ENCODE peak calls at places on chromosomes 7 and 10, in five cellular contexts. N is fibroblast of lung, R is kidney, U is thoracic aorta, C is tibial nerve. E is an unnamed sample.

GRCh38 chr10:93386496-93387369 is 95.4 kb downstream of the MYOF start:
- DNase-seq in N (no peak), R (peak), U (no peak), C (no peak), E (no peak)

GRCh38 chr10:129028425-129028824 is 438.6 kb upstream of the MGMT start:
- DNase-seq in N (no peak), R (no peak), U (no peak), C (no peak), E (no peak)

GRCh38 chr7:96667026-96667425 is 42.6 kb downstream of the SEM1 start:
- DNase-seq in N (peak), R (no peak), U (no peak), C (no peak), E (no peak)

GRCh38 chr7:52634996-52635395 is 400.4 kb upstream of the POM121L12 start:
- DNase-seq in N (peak), R (no peak), U (no peak), C (no peak), E (no peak)

GRCh38 chr7:131365876-131366275 is 38.2 kb downstream of the MKLN1 start:
- DNase-seq in N (peak), R (no peak), U (no peak), C (no peak), E (no peak)

GRCh38 chr7:105664816-105665525 is 83.7 kb upstream of the EFCAB10 start:
- DNase-seq in N (peak), R (no peak), U (no peak), C (no peak), E (no peak)

GRCh38 chr7:44307301-44307900 is 18.0 kb downstream of the CAMK2B start:
- DNase-seq in N (peak), R (peak), U (no peak), C (no peak), E (no peak)

GRCh38 chr7:125149151-125149550 is 219.5 kb upstream of the POT1 start:
- DNase-seq in N (peak), R (no peak), U (no peak), C (no peak), E (no peak)

GRCh38 chr10:27745719-27746363 is at the start of gene MKX:
- DNase-seq in N (peak), R (peak), U (no peak), C (no peak), E (peak)

GRCh38 chr10:48990226-48990625 is 50.6 kb upstream of the LRRC18 start:
- DNase-seq in N (no peak), R (no peak), U (no peak), C (no peak), E (no peak)

GRCh38 chr10:73044378-73045285 is 52.0 kb downstream of the P4HA1 start:
- DNase-seq in N (peak), R (no peak), U (no peak), C (no peak), E (no peak)

GRCh38 chr7:72101444-72101843 is 310.7 kb downstream of the CALN1 start:
- DNase-seq in N (no peak), R (no peak), U (no peak), C (no peak), E (no peak)

GRCh38 chr10:970311-971149 is 17.7 kb upstream of the GTPBP4 start:
- DNase-seq in N (no peak), R (no peak), U (no peak), C (no peak), E (no peak)

GRCh38 chr10:60235001-60235400 is 154.7 kb downstream of the ANK3 start:
- DNase-seq in N (peak), R (no peak), U (no peak), C (no peak), E (no peak)

GRCh38 chr7:36904802-36905201 is 180.5 kb upstream of the AOAH start:
- DNase-seq in N (no peak), R (no peak), U (no peak), C (no peak), E (no peak)

GRCh38 chr7:114931656-114932011 is 9.7 kb downstream of the MDFIC start:
- DNase-seq in N (no peak), R (no peak), U (no peak), C (no peak), E (peak)

GRCh38 chr10:4514445-4515108 is 311.4 kb upstream of the AKR1E2 start:
- DNase-seq in N (no peak), R (peak), U (no peak), C (peak), E (no peak)

GRCh38 chr7:11466517-11467105 is 365.4 kb downstream of the THSD7A start:
- DNase-seq in N (no peak), R (no peak), U (no peak), C (no peak), E (no peak)

GRCh38 chr7:131103997-131104396 is 223.7 kb upstream of the MKLN1 start:
- DNase-seq in N (peak), R (no peak), U (no peak), C (no peak), E (no peak)

GRCh38 chr7:37912756-37913155 is 3.9 kb downstream of the SFRP4 start:
- DNase-seq in N (peak), R (no peak), U (no peak), C (no peak), E (no peak)

GRCh38 chr7:106060394-106060920 is 51.7 kb downstream of the SYPL1 start:
- DNase-seq in N (no peak), R (no peak), U (no peak), C (no peak), E (no peak)

GRCh38 chr10:47214520-47214919 is 85.5 kb upstream of the GDF10 start:
- DNase-seq in N (no peak), R (no peak), U (no peak), C (no peak), E (no peak)

GRCh38 chr7:6833636-6834035 is 7.6 kb upstream of the CCZ1B start:
- DNase-seq in N (no peak), R (no peak), U (no peak), C (no peak), E (no peak)

GRCh38 chr10:74081192-74081803 is 69.3 kb downstream of the AP3M1 start:
- DNase-seq in N (peak), R (no peak), U (no peak), C (no peak), E (peak)

GRCh38 chr7:122013070-122013469 is 131.0 kb downstream of the AASS start:
- DNase-seq in N (no peak), R (no peak), U (no peak), C (no peak), E (no peak)

GRCh38 chr7:116834815-116835533 is 27.4 kb upstream of the CAPZA2 start:
- DNase-seq in N (peak), R (no peak), U (no peak), C (no peak), E (no peak)

GRCh38 chr7:75966209-75966961 is 28.0 kb downstream of the TMEM120A start:
- DNase-seq in N (peak), R (peak), U (peak), C (no peak), E (no peak)

GRCh38 chr10:95517536-95518454 is 43.4 kb downstream of the SORBS1 start:
- DNase-seq in N (peak), R (no peak), U (no peak), C (no peak), E (no peak)

GRCh38 chr7:144513332-144513731 is 109.8 kb upstream of the NOBOX start:
- DNase-seq in N (no peak), R (no peak), U (no peak), C (no peak), E (no peak)

GRCh38 chr7:96676901-96677300 is 32.7 kb downstream of the SEM1 start:
- DNase-seq in N (no peak), R (no peak), U (no peak), C (no peak), E (no peak)

GRCh38 chr7:42739591-42739990 is 172.3 kb downstream of the C7orf25 start:
- DNase-seq in N (no peak), R (no peak), U (no peak), C (no peak), E (no peak)

GRCh38 chr7:66213637-66214036 is 8.5 kb downstream of the TPST1 start:
- DNase-seq in N (peak), R (no peak), U (no peak), C (no peak), E (no peak)

GRCh38 chr10:133616371-133617130 is 10.0 kb downstream of the FRG2B start:
- DNase-seq in N (no peak), R (no peak), U (no peak), C (no peak), E (no peak)

GRCh38 chr7:103031024-103031423 is 43.6 kb downstream of the FBXL13 start:
- DNase-seq in N (no peak), R (no peak), U (no peak), C (no peak), E (no peak)

GRCh38 chr7:136179829-136180721 is 202.9 kb upstream of the MTPN start:
- DNase-seq in N (no peak), R (no peak), U (no peak), C (no peak), E (no peak)

GRCh38 chr7:50782376-50783208 is at the start of gene GRB10:
- DNase-seq in N (peak), R (peak), U (no peak), C (no peak), E (no peak)

GRCh38 chr7:128890306-128891109 is 20.0 kb downstream of the KCP start:
- DNase-seq in N (no peak), R (peak), U (no peak), C (no peak), E (no peak)

GRCh38 chr10:119221666-119222065 is 14.3 kb downstream of the GRK5 start:
- DNase-seq in N (no peak), R (no peak), U (no peak), C (no peak), E (no peak)
- H3K27ac ChIP-seq in N (peak), R (no peak), U (peak), C (peak), E (no peak)

DNA sequence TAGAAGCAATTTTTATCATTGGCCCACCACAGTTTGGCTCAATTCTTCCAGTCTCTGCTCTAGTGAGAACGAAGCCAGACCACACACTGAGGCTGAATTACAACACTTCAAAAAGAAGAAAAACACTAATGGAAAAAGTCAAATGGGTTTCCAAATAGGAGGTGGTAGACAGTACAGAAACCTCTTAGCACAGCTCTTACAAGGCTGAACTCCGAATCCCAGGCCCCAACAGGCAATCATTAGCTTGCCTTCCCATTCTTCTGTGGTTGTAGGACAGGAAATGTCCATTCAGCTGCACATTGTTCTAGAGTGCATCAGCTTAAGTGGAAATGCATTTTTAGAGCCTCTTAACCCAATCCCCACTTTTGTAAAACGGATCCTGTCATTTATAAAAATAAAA is 115.1 kb upstream of the MEOX2 start:
- DNase-seq in N (peak), R (no peak), U (no peak), C (peak), E (no peak)
- H3K27ac ChIP-seq in N (no peak), R (no peak), U (no peak), C (peak), E (no peak)

GRCh38 chr10:124730790-124731189 is 13.4 kb downstream of the FAM53B start:
- DNase-seq in N (no peak), R (no peak), U (no peak), C (no peak), E (no peak)

GRCh38 chr10:124727389-124727960 is 16.7 kb downstream of the FAM53B start:
- DNase-seq in N (no peak), R (no peak), U (no peak), C (no peak), E (no peak)

GRCh38 chr10:124728071-124728829 is 15.9 kb downstream of the FAM53B start:
- DNase-seq in N (no peak), R (peak), U (no peak), C (no peak), E (no peak)

GRCh38 chr10:124731551-124731950 is 12.6 kb downstream of the FAM53B start:
- DNase-seq in N (no peak), R (peak), U (no peak), C (no peak), E (peak)

DNA sequence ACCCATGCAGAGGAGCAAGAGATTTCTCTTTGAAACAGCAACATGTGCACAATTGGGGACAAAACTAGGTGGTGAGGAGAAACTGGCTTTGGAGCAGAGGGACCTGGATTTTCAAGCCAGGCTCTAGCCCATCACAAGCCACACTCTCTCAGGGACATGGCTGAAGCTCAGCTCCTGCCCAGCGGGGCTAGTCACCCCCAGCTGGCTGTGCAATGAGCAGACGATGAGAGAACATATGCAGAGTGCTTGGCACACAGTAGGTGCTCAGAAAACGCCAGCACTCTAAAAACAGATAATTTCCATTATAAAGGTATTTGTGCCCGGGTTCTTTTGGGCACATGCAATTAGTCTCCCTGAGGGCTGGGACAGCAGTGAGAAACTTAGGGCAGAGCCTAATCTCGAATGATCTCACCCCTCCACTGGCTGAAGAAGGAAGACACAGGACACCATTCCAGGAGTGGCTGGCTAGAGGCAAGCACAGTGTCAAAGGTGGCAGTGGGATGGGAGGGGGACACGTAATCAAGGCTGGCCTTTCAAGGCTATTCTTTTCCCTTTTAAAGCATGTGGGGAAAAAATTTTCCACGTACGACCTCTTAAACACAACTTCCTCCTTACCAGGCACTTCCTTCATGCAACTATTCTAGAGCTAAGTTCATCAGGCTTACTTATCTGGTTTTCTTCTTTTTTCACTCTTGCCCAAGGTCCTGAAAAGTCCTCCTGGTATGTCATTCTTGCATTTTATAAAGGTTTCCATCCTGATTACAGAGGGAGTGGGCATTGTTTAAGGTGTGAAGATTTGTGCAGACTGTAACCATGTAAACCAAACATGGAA is 15.1 kb downstream of the FAM53B start:
- DNase-seq in N (no peak), R (peak), U (no peak), C (no peak), E (no peak)
- H3K27ac ChIP-seq in N (no peak), R (peak), U (peak), C (peak), E (no peak)

GRCh38 chr7:20200361-20200760 is 16.8 kb downstream of the MACC1 start:
- DNase-seq in N (no peak), R (no peak), U (no peak), C (no peak), E (no peak)
- H3K27ac ChIP-seq in N (no peak), R (peak), U (no peak), C (no peak), E (no peak)

GRCh38 chr10:69409968-69410367 is 6.8 kb downstream of the TACR2 start:
- DNase-seq in N (no peak), R (no peak), U (no peak), C (peak), E (no peak)

GRCh38 chr10:69409176-69409495 is 7.6 kb downstream of the TACR2 start:
- DNase-seq in N (no peak), R (no peak), U (no peak), C (no peak), E (no peak)

GRCh38 chr10:69411476-69411875 is 5.2 kb downstream of the TACR2 start:
- DNase-seq in N (no peak), R (no peak), U (no peak), C (no peak), E (no peak)

GRCh38 chr10:69412232-69412631 is 4.5 kb downstream of the TACR2 start:
- DNase-seq in N (no peak), R (no peak), U (no peak), C (no peak), E (no peak)

DNA sequence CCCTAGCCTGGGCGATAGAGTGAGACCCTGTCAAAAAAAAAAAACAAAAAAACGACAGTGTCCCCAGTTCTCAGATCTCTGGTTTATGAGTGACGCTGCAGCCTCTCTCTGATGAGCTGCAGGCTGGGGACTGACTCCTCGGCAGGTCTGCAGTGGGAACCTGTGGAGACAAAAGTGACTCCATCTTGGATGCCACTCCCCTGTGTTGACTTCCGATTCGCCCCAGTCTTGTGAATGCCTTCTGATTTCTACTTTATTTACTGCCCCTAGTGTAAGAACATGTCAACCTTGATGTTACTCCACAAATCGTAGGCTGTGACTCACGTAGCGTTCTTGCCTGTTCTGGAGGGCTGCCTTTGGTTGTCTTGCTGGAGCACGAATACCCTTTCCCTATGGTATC is 6.2 kb downstream of the TACR2 start:
- DNase-seq in N (no peak), R (no peak), U (no peak), C (no peak), E (no peak)
- H3K27ac ChIP-seq in N (no peak), R (no peak), U (peak), C (no peak), E (no peak)